ENCODE peak calls at places on chromosomes 13 and 19, in six cellular contexts. V, U, T, H, N and S are unnamed samples.

GRCh38 chr13:76711515-76712182 is 174.6 kb downstream of the KCTD12 start:
- DNase-seq in U (no peak), V (no peak), H (no peak), T (no peak), N (no peak), S (no peak)

GRCh38 chr13:43911283-43911682 is 31.6 kb downstream of the LACC1 start:
- DNase-seq in H (no peak), T (no peak), U (no peak), N (no peak), V (no peak), S (no peak)

GRCh38 chr19:31841755-31842154 is 492.5 kb upstream of the TSHZ3 start:
- DNase-seq in N (no peak), T (no peak), V (no peak), H (no peak), U (no peak), S (no peak)

GRCh38 chr13:64186503-64186902 is 2770.9 kb upstream of the PCDH20 start:
- DNase-seq in V (no peak), T (no peak), U (no peak), N (no peak), H (no peak), S (no peak)

GRCh38 chr19:32252333-32252669 is 93.1 kb upstream of the ZNF507 start:
- DNase-seq in H (no peak), V (no peak), N (no peak), T (no peak), U (no peak), S (no peak)

GRCh38 chr19:3270908-3271307 is 46.4 kb downstream of the CELF5 start:
- DNase-seq in T (no peak), V (peak; percentile 43), U (no peak), N (no peak), H (no peak), S (no peak)

GRCh38 chr19:18460313-18460712 is 22.4 kb upstream of the ISYNA1 start:
- DNase-seq in U (peak; percentile 85), V (no peak), T (no peak), H (no peak), N (no peak), S (peak; percentile 63)

GRCh38 chr19:3518669-3519068 is 12.6 kb downstream of the FZR1 start:
- DNase-seq in U (no peak), H (no peak), N (no peak), V (no peak), T (no peak), S (no peak)

GRCh38 chr13:34913040-34913439 is 29.0 kb upstream of the NBEA start:
- DNase-seq in V (no peak), U (no peak), T (peak; percentile 38), H (no peak), N (no peak), S (no peak)

GRCh38 chr19:34837262-34837661 is 64.2 kb upstream of the ZNF599 start:
- DNase-seq in H (no peak), T (no peak), N (no peak), V (no peak), U (no peak), S (peak; percentile 25)

GRCh38 chr13:38308736-38309135 is 40.9 kb upstream of the UFM1 start:
- DNase-seq in V (no peak), T (no peak), N (no peak), H (no peak), U (no peak), S (no peak)

GRCh38 chr19:45492627-45493470 is 4.0 kb downstream of the RTN2 start:
- DNase-seq in H (no peak), T (no peak), N (no peak), U (no peak), V (peak; percentile 68), S (no peak)

GRCh38 chr19:17086129-17086528 is 10.6 kb downstream of the MYO9B start:
- DNase-seq in H (no peak), N (no peak), V (no peak), T (no peak), U (no peak), S (no peak)

GRCh38 chr13:99984463-99985242 is 3.1 kb downstream of the ZIC2 start:
- DNase-seq in T (no peak), H (no peak), V (no peak), N (no peak), U (no peak), S (no peak)

GRCh38 chr19:17584132-17584531 is 28.7 kb downstream of the COLGALT1 start:
- DNase-seq in V (no peak), H (no peak), N (no peak), U (no peak), T (no peak), S (no peak)

GRCh38 chr19:29467824-29468401 is 57.9 kb upstream of the VSTM2B start:
- DNase-seq in H (peak; percentile 36), T (no peak), U (no peak), N (no peak), V (peak; percentile 50), S (no peak)

GRCh38 chr19:6528544-6529121 is 2.2 kb upstream of the TNFSF9 start:
- DNase-seq in H (no peak), U (no peak), V (peak; percentile 60), T (no peak), N (no peak), S (no peak)

GRCh38 chr19:21698215-21698614 is 69.2 kb downstream of the ZNF100 start:
- DNase-seq in N (no peak), V (peak; percentile 4), H (no peak), U (no peak), T (no peak), S (no peak)

GRCh38 chr19:9956956-9957355 is 20.6 kb upstream of the OLFM2 start:
- DNase-seq in T (no peak), U (no peak), V (no peak), H (no peak), N (no peak), S (no peak)

GRCh38 chr13:100298691-100299090 is 209.8 kb downstream of the PCCA start:
- DNase-seq in U (no peak), H (no peak), T (no peak), N (no peak), V (no peak), S (no peak)

GRCh38 chr13:57624565-57625435 is 6.7 kb upstream of the PCDH17 start:
- DNase-seq in T (no peak), N (no peak), H (no peak), U (no peak), V (peak; percentile 56), S (no peak)

DNA sequence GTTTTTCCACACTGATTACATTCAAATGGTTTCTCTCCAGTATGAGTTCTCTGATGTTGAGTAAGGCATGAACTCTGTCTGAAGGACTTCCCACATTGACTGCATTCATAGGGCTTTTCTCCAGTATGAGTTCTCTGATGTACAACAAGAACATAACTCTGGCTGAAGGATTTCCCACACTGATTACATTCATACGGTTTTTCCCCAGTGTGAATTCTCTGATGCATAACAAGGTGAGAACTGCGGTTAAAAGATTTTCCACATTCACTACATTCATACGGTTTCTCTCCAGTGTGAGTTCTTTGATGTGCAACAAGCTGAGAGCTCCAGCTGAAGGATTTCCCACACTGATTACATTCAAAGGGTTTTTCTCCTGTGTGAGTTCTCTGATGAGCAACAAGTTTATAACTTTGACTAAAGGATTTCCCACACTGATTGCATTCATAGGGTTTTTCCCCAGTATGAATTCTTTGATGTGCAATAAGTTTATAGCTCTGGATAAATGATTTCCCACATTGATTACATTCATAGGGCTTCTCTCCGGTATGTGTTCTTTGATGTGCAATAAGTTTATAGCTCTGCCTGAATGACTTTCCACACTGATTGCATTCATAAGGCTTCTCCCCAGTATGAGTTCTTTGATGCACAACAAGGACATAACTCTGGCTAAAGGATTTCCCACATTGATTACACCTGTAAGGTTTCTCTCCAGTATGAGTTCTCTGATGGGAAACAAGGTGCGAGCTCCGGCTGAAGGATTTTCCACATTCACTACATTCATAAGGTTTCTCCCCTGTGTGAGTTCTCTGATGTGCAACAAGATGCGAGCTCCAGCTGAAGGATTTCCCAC is 23.5 kb downstream of the ZNF180 start:
- DNase-seq in T (no peak), V (peak; percentile 16), N (no peak), U (no peak), H (no peak), S (no peak)
- H3K9me3 ChIP-seq in T (peaks cover 88% of the 10 kb centered on the region), V (peaks cover 100% of the 10 kb centered on the region), N (peaks cover 95% of the 10 kb centered on the region), U (peaks cover 85% of the 10 kb centered on the region), H (peaks cover 100% of the 10 kb centered on the region), S (peaks cover 100% of the 10 kb centered on the region)

GRCh38 chr13:36999054-36999927 is at the start of gene ALG5:
- DNase-seq in T (peak; percentile 54), H (peak; percentile 42), N (peak; percentile 95), V (peak; percentile 78), U (peak; percentile 95), S (peak; percentile 92)
- TF ChIP-seq POLR2A in T (peak; percentile 90), H (peak; percentile 87), N (peak; percentile 48), V (peak; percentile 92), U (peak; percentile 18), S (no peak)

GRCh38 chr19:47471733-47472457 is at the start of gene SLC8A2:
- DNase-seq in H (peak; percentile 75), T (peak; percentile 70), U (peak; percentile 69), N (no peak), V (peak; percentile 52), S (peak; percentile 51)
- TF ChIP-seq EP300 in H (no peak), T (no peak), U (no peak), N (no peak), V (no peak), S (no peak)

GRCh38 chr19:37362733-37363132 is 8.2 kb upstream of the ZNF527 start:
- DNase-seq in V (peak; percentile 42), N (no peak), H (no peak), U (no peak), T (peak; percentile 66), S (no peak)
- H3K9me3 ChIP-seq in V (peaks cover 35% of the 10 kb centered on the region), N (peaks cover 12% of the 10 kb centered on the region), H (peaks cover 99% of the 10 kb centered on the region), U (peaks cover 3% of the 10 kb centered on the region), T (peaks cover 30% of the 10 kb centered on the region), S (peaks cover 14% of the 10 kb centered on the region)

GRCh38 chr13:30465541-30466357 is at the start of gene HMGB1:
- DNase-seq in T (peak; percentile 97), U (peak; percentile 97), H (peak; percentile 92), V (peak; percentile 98), N (peak; percentile 99), S (peak; percentile 99)
- TF ChIP-seq POLR2A in T (peak; percentile 95), U (peak; percentile 98), H (peak; percentile 50), V (peak; percentile 85), N (peak; percentile 97), S (peak; percentile 97)

DNA sequence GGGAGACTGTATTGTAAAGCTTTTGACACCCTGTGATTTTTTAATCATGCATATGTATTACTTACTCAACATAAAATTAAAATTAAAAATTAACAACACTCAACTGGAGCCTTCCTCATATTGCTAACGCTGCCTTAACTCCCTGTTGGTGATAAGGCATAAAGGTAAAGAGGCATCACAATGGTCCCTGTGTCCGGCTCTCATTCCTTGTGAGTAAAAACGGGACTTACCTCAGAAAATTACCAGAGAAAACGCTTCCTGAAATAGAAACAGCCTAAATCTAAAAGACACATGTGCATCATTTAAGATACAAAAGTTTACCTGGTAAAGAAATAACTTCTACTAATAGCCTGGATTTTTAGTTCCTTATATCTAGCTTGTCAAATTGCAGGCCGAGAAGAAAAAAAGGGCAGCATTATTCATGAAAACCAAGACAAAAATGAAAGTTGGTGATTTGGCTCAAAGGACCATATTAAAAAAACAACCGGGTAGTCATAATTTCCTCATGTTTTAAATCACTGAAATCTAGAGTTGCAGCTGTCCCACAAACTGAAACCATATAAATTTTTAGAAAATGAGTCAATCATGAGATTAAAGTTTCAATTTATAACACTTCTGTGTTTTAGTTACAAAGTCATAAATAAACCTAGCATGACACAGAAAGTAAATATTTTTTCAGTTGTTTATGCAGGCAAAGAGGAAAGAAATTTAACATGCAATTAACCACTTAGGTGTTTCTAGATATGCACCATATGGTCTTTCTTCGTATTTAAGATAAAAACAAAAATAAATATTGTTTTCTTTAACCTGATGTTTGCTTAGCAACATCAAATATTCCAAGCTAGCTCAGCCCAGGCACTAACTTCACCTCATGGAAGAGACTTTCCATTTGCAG is 94.7 kb downstream of the MIPEP start:
- DNase-seq in U (no peak), V (no peak), N (no peak), H (no peak), T (no peak), S (no peak)
- TF ChIP-seq EP300 in U (no peak), V (no peak), N (no peak), H (no peak), T (no peak), S (no peak)